ENCODE peak calls at places on chromosomes 12 and 14, in ten cellular contexts. J, S, Y, N, T, O, R, G, H and P are unnamed samples. For H3K4me1, the result is how much of the 10 kb centered on the place peaks cover.

GRCh38 chr12:38919191-38919590 is 13.8 kb upstream of the CPNE8 start:
- DNase-seq in J (no peak), G (no peak), H (no peak), T (no peak), S (no peak), Y (no peak), N (no peak), O (no peak), R (no peak), P (no peak)

GRCh38 chr14:64412237-64412636 is 24.1 kb downstream of the MTHFD1 start:
- DNase-seq in Y (no peak), J (no peak), S (no peak), H (no peak), G (no peak), T (no peak), R (no peak), N (no peak), O (no peak), P (no peak)

GRCh38 chr14:104509673-104510072 is 69.9 kb upstream of the C14orf180 start:
- DNase-seq in R (peak), G (no peak), H (no peak), S (no peak), O (no peak), Y (no peak), T (no peak), N (no peak), J (no peak), P (no peak)

GRCh38 chr12:107597695-107598410 is 87.7 kb upstream of the PWP1 start:
- DNase-seq in H (no peak), N (no peak), G (no peak), J (no peak), S (no peak), R (no peak), T (no peak), O (no peak), Y (no peak), P (no peak)

GRCh38 chr12:46261658-46262057 is 7.2 kb downstream of the SLC38A1 start:
- DNase-seq in T (no peak), N (no peak), G (no peak), S (no peak), Y (no peak), O (no peak), H (no peak), J (no peak), R (no peak), P (no peak)

GRCh38 chr14:31207746-31208545 is at the start of gene HECTD1:
- DNase-seq in J (peak), N (peak), S (peak), H (peak), G (peak), O (peak), T (peak), Y (peak), R (peak), P (peak)

GRCh38 chr14:32259368-32260013 is 56.4 kb upstream of the RNU6-8 start:
- DNase-seq in O (no peak), R (no peak), T (peak), G (peak), N (peak), J (no peak), S (no peak), Y (no peak), H (no peak), P (no peak)

GRCh38 chr12:2682301-2683282 is 112.2 kb upstream of the FKBP4 start:
- DNase-seq in R (no peak), T (peak), J (no peak), S (peak), N (peak), O (no peak), Y (peak), H (no peak), G (peak), P (no peak)

GRCh38 chr12:72444566-72444965 is 172.4 kb downstream of the TRHDE start:
- DNase-seq in N (no peak), T (no peak), R (no peak), J (no peak), O (no peak), Y (no peak), G (no peak), S (no peak), H (no peak), P (no peak)

GRCh38 chr14:102140750-102141145 is 1.1 kb downstream of the WDR20 start:
- DNase-seq in N (no peak), Y (no peak), J (no peak), S (no peak), H (no peak), R (no peak), T (no peak), G (no peak), O (no peak), P (no peak)

GRCh38 chr12:6925543-6926279 is 2.0 kb upstream of the ATN1 start:
- DNase-seq in G (peak), S (peak), H (peak), R (no peak), O (peak), N (peak), T (peak), J (no peak), Y (no peak), P (peak)

GRCh38 chr14:31530136-31530535 is 31.1 kb upstream of the NUBPL start:
- DNase-seq in R (no peak), Y (no peak), S (no peak), O (no peak), T (no peak), G (no peak), N (no peak), H (no peak), J (no peak), P (no peak)

GRCh38 chr12:107320031-107320928 is 226.9 kb upstream of the CRY1 start:
- DNase-seq in R (peak), T (peak), Y (no peak), H (peak), J (no peak), S (peak), G (peak), O (peak), N (peak), P (peak)

GRCh38 chr14:37594238-37594915 is 672 bp downstream of the FOXA1 start:
- DNase-seq in Y (peak), H (no peak), R (no peak), N (peak), G (peak), T (peak), J (no peak), S (peak), O (peak), P (peak)

GRCh38 chr12:24991209-24992049 is 42.5 kb upstream of the BCAT1 start:
- DNase-seq in J (no peak), H (no peak), T (peak), N (peak), Y (peak), S (no peak), O (no peak), G (peak), R (no peak), P (no peak)

GRCh38 chr14:77102154-77102553 is 4.1 kb downstream of the CIPC start:
- DNase-seq in S (no peak), J (no peak), H (no peak), G (no peak), N (no peak), Y (no peak), R (no peak), O (no peak), T (no peak), P (no peak)

DNA sequence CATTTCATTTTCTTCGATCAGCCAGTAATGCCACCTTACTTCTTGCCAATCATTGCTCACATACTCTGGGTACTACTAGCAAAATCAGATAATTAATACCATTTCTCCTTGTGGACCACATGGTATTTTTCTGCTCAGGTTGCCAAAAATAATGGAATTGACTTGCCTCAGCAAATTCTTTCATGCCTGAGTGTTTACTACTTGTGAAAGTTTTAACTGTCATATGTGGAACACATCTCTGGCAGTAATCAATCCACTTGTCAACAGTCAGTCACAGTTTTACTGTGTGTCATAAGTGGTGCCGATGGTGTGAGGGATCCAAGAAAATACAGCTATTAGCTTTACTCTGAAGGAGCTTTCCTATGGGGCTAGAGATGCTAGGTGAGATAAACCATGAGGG is 55.3 kb upstream of the ATF1 start:
- DNase-seq in Y (no peak), N (no peak), H (no peak), T (no peak), R (no peak), O (no peak), J (no peak), S (no peak), G (no peak), P (no peak)
- H3K4me1 ChIP-seq in Y (under half), N (under half), H (under half), T (under half), R (under half), O (under half), J (under half), S (under half), G (under half), P (under half)

GRCh38 chr12:26773313-26774104 is 59.5 kb downstream of the ITPR2 start:
- DNase-seq in G (no peak), Y (no peak), O (no peak), R (no peak), N (no peak), J (no peak), H (no peak), T (no peak), S (no peak), P (no peak)
- H3K4me3 ChIP-seq in G (no peak), Y (no peak), O (no peak), R (no peak), N (no peak), J (no peak), H (no peak), T (no peak), S (no peak), P (no peak)

DNA sequence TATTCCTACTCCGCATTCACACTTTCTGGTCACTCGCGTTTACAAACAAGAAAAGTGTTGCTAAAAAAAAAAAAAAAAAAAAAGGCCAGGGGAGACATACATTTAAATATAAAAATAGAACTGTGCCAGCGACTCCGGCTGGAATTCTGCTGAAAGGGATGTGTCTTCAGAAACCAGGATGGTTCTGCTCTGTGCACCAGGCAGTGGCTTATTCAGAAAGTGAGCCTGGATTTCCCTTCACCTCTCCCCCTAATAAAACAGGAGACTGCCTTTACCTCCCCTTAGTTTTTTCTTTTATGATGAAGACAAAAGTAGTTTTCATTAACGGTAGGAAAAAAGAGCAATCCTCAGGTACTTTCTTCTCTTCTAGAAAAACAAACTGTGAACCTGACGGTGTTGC is 384 bp downstream of the SLC7A8 start:
- DNase-seq in O (no peak), R (no peak), J (no peak), S (peak), Y (peak), T (no peak), H (no peak), N (no peak), G (no peak), P (no peak)
- H3K27ac ChIP-seq in O (no peak), R (peak), J (peak), S (no peak), Y (no peak), T (no peak), H (peak), N (no peak), G (peak), P (peak)

GRCh38 chr14:24924544-24924943 is 125.4 kb downstream of the STXBP6 start:
- DNase-seq in H (no peak), O (no peak), G (no peak), T (no peak), Y (no peak), S (no peak), N (no peak), R (no peak), J (no peak), P (no peak)
- H3K4me1 ChIP-seq in H (under half), O (under half), G (under half), T (under half), Y (under half), S (half or more), N (under half), R (under half), J (under half), P (under half)

DNA sequence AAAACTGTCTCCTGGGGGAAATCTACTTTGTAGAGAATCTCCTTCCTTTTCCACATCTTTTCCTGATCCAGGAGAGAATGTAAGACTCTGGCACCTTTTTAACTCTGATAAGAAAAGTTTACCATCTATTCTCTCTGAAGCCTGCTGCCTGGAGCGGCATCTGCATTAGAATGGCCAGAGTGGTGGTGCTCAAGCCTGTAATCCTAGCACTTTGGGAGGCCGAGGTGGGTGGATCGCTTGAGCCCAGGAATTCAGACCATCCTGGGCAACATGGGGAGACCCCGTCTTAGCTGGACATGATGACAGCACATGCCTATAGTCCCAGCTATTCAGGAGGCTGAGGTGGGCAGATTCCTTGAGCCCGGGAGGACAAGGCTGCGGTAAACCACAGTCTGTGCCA is 1.4 kb upstream of the CHFR start:
- DNase-seq in S (no peak), O (no peak), H (no peak), R (no peak), J (no peak), Y (no peak), N (no peak), T (peak), G (no peak), P (no peak)
- H3K4me3 ChIP-seq in S (no peak), O (no peak), H (no peak), R (no peak), J (peak), Y (no peak), N (no peak), T (peak), G (no peak), P (no peak)

GRCh38 chr12:127813147-127813546 is 453.8 kb upstream of the TMEM132C start:
- DNase-seq in T (no peak), J (no peak), Y (no peak), N (no peak), S (no peak), R (no peak), O (no peak), G (no peak), H (no peak), P (no peak)

GRCh38 chr12:127810026-127810425 is 456.9 kb upstream of the TMEM132C start:
- DNase-seq in S (no peak), N (no peak), H (no peak), J (no peak), Y (no peak), R (no peak), O (no peak), G (peak), T (no peak), P (no peak)

GRCh38 chr12:127803545-127803944 is 463.4 kb upstream of the TMEM132C start:
- DNase-seq in H (no peak), R (no peak), G (no peak), S (no peak), T (no peak), Y (no peak), N (no peak), J (no peak), O (no peak), P (no peak)

GRCh38 chr12:127811988-127812387 is 455.0 kb upstream of the TMEM132C start:
- DNase-seq in R (no peak), G (peak), O (peak), T (peak), Y (no peak), S (no peak), J (no peak), H (peak), N (no peak), P (no peak)

DNA sequence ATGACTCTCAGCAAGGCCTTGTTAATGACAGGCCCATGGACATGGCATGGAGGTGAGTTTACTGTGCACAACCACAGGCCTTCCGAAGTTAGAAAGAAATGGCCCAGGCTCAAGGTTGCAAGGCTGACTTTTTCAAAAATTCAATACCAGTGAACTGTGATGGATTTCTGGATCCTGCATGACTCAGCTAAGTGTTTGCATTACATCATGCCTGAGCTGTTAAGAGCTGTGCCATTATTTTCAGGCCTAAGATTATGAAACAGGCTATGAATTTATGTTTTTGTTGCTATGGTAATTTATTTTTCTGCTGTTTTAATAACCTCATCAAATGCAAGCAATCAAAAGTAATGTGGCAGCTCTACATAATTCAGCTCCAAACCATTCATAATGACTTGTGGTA is 457.7 kb upstream of the TMEM132C start:
- DNase-seq in H (no peak), N (no peak), Y (no peak), O (no peak), G (peak), J (no peak), S (peak), T (no peak), R (no peak), P (no peak)
- H3K27ac ChIP-seq in H (peak), N (no peak), Y (no peak), O (no peak), G (peak), J (no peak), S (no peak), T (no peak), R (no peak), P (no peak)

DNA sequence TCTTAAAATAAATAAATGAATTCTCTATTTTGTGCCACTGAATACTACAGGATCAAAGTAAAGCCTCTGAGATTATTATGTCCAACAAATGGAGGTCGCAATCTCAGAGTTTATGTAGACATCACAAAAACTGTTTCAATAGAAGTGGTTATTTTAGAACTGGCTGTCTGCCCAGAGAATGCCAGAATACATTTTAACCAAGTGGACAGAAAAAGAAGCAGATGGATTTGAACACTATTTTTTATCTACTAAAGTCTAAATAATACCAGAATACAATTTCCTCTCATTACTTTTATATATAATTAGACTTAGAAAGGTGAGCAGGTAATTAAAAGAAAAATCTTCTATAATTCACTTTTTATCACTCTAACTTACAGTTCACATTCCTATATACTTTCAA is 118.3 kb downstream of the MED13L start:
- DNase-seq in N (no peak), H (no peak), R (no peak), S (no peak), J (no peak), G (peak), O (no peak), Y (no peak), T (no peak), P (no peak)
- H3K4me1 ChIP-seq in N (half or more), H (half or more), R (under half), S (half or more), J (half or more), G (under half), O (under half), Y (under half), T (half or more), P (under half)

DNA sequence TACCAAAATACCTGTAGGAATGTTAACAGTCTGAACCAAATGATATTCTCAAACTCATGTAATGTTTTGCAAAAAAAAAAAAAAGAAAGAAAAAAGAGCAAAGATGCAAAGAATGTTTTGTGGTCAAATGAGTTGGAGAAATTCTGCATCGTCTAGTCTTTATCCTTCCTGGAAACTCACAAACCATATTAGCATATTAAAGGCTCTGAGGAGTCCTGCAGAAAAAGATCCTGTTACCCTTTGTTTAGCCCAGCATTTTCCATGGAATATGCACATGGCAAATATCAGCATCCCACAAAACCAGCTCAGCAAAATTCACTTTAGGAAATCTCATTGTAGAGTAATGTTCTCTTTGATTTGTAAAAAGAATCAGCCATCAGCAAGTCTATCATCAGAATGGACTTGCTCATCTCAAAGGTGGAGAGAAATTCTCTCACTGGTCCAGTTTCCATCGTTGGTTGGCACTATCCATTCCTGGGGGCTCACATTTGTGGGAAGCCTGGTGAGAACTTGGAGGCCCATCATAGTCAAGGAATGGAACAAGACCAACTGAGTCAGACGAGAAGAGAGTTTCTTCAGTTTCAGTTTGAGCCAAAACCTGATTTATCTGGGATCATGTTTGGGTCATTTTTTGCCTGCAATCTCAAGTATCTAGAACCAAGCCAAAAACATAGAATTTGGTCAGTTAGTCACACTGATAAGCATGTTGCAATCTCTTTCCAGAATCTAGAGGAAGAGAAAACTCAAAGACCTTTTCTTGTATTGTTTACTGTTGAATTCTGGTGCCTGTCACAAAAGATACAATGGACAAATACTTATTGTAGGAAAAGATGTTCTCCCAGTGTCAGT is 129.8 kb downstream of the TBX5 start:
- DNase-seq in H (no peak), N (no peak), G (no peak), Y (no peak), J (no peak), O (no peak), T (no peak), S (no peak), R (no peak), P (no peak)
- H3K4me3 ChIP-seq in H (no peak), N (no peak), G (no peak), Y (no peak), J (no peak), O (no peak), T (no peak), S (no peak), R (no peak), P (no peak)